ENCODE peak calls at places on chromosome 6, in six cellular contexts. One of them, this sample, is unnamed. For H3K79me1, the result is how much of the 10 kb centered on the place peaks cover.

GRCh38 chr6:149806127-149806526 is 56.6 kb downstream of the PCMT1 start:
- DNase-seq in neuronal stem cell: no peak
- DNase-seq in mesenchymal stem cell: no peak
- DNase-seq in IMR-90: peak
- DNase-seq in H9: no peak
- DNase-seq in H1: no peak
- DNase-seq in this sample: no peak

GRCh38 chr6:3518356-3518841 is 61.5 kb upstream of the SLC22A23 start:
- DNase-seq in mesenchymal stem cell: peak
- DNase-seq in neuronal stem cell: no peak
- DNase-seq in H1: no peak
- DNase-seq in H9: peak
- DNase-seq in IMR-90: peak
- DNase-seq in this sample: peak

GRCh38 chr6:143936347-143936746 is 71.7 kb downstream of the PLAGL1 start:
- DNase-seq in H1: no peak
- DNase-seq in mesenchymal stem cell: no peak
- DNase-seq in H9: no peak
- DNase-seq in IMR-90: no peak
- DNase-seq in neuronal stem cell: no peak
- DNase-seq in this sample: no peak

GRCh38 chr6:136552054-136552453 is 1.8 kb upstream of the MAP7 start:
- DNase-seq in H1: no peak
- DNase-seq in IMR-90: no peak
- DNase-seq in neuronal stem cell: no peak
- DNase-seq in H9: no peak
- DNase-seq in mesenchymal stem cell: no peak
- DNase-seq in this sample: no peak

GRCh38 chr6:26025047-26025893 is 62.0 kb upstream of the HFE start:
- DNase-seq in neuronal stem cell: no peak
- DNase-seq in mesenchymal stem cell: peak
- DNase-seq in H9: no peak
- DNase-seq in H1: no peak
- DNase-seq in IMR-90: peak
- DNase-seq in this sample: peak

GRCh38 chr6:44593539-44593944 is 206.0 kb downstream of the CDC5L start:
- DNase-seq in IMR-90: peak
- DNase-seq in mesenchymal stem cell: peak
- DNase-seq in H9: peak
- DNase-seq in H1: peak
- DNase-seq in neuronal stem cell: peak
- DNase-seq in this sample: peak

GRCh38 chr6:10521104-10521808 is at the start of gene GCNT2:
- DNase-seq in neuronal stem cell: no peak
- DNase-seq in mesenchymal stem cell: peak
- DNase-seq in IMR-90: peak
- DNase-seq in H9: peak
- DNase-seq in H1: peak
- DNase-seq in this sample: peak

GRCh38 chr6:46466570-46466969 is 24.7 kb downstream of the RCAN2 start:
- DNase-seq in H1: no peak
- DNase-seq in mesenchymal stem cell: no peak
- DNase-seq in H9: no peak
- DNase-seq in neuronal stem cell: no peak
- DNase-seq in IMR-90: no peak
- DNase-seq in this sample: no peak

GRCh38 chr6:135358251-135358821 is 139.2 kb downstream of the AHI1 start:
- DNase-seq in H1: no peak
- DNase-seq in IMR-90: peak
- DNase-seq in mesenchymal stem cell: peak
- DNase-seq in neuronal stem cell: no peak
- DNase-seq in H9: no peak
- DNase-seq in this sample: no peak

GRCh38 chr6:44000164-44000842 is 126.9 kb downstream of the MRPL14 start:
- DNase-seq in mesenchymal stem cell: peak
- DNase-seq in IMR-90: peak
- DNase-seq in H9: peak
- DNase-seq in neuronal stem cell: no peak
- DNase-seq in H1: no peak
- DNase-seq in this sample: no peak

GRCh38 chr6:105432797-105433196 is 29.9 kb upstream of the PREP start:
- DNase-seq in mesenchymal stem cell: peak
- DNase-seq in H1: no peak
- DNase-seq in H9: no peak
- DNase-seq in neuronal stem cell: no peak
- DNase-seq in IMR-90: peak
- DNase-seq in this sample: peak

GRCh38 chr6:3643921-3644320 is 107.6 kb downstream of the PXDC1 start:
- DNase-seq in mesenchymal stem cell: no peak
- DNase-seq in H9: no peak
- DNase-seq in neuronal stem cell: no peak
- DNase-seq in IMR-90: no peak
- DNase-seq in H1: no peak
- DNase-seq in this sample: no peak

GRCh38 chr6:2877057-2877882 is 25.8 kb downstream of the SERPINB9 start:
- DNase-seq in H9: no peak
- DNase-seq in neuronal stem cell: no peak
- DNase-seq in IMR-90: peak
- DNase-seq in mesenchymal stem cell: peak
- DNase-seq in H1: no peak
- DNase-seq in this sample: peak

GRCh38 chr6:2103644-2104523 is 141.5 kb downstream of the GMDS start:
- DNase-seq in IMR-90: peak
- DNase-seq in H9: no peak
- DNase-seq in mesenchymal stem cell: peak
- DNase-seq in neuronal stem cell: no peak
- DNase-seq in H1: no peak
- DNase-seq in this sample: peak

GRCh38 chr6:97913721-97914120 is 630.7 kb upstream of the MMS22L start:
- DNase-seq in neuronal stem cell: no peak
- DNase-seq in mesenchymal stem cell: no peak
- DNase-seq in H1: no peak
- DNase-seq in H9: no peak
- DNase-seq in IMR-90: no peak
- DNase-seq in this sample: no peak

GRCh38 chr6:147285087-147285855 is 81.1 kb downstream of the STXBP5 start:
- DNase-seq in H9: no peak
- DNase-seq in neuronal stem cell: no peak
- DNase-seq in mesenchymal stem cell: peak
- DNase-seq in IMR-90: peak
- DNase-seq in H1: no peak
- DNase-seq in this sample: peak

GRCh38 chr6:39953076-39953623 is 18.9 kb upstream of the MOCS1 start:
- DNase-seq in IMR-90: no peak
- DNase-seq in H9: no peak
- DNase-seq in H1: no peak
- DNase-seq in neuronal stem cell: no peak
- DNase-seq in mesenchymal stem cell: no peak
- DNase-seq in this sample: no peak

GRCh38 chr6:43014434-43014909 is 423 bp downstream of the KLHDC3 start:
- DNase-seq in H1: no peak
- DNase-seq in H9: no peak
- DNase-seq in neuronal stem cell: no peak
- DNase-seq in mesenchymal stem cell: peak
- DNase-seq in IMR-90: peak
- DNase-seq in this sample: no peak

GRCh38 chr6:100432136-100432535 is 32.6 kb downstream of the SIM1 start:
- DNase-seq in H9: no peak
- DNase-seq in neuronal stem cell: no peak
- DNase-seq in IMR-90: no peak
- DNase-seq in mesenchymal stem cell: no peak
- DNase-seq in H1: no peak
- DNase-seq in this sample: no peak

GRCh38 chr6:14270925-14271791 is 153.6 kb downstream of the CD83 start:
- DNase-seq in H9: no peak
- DNase-seq in mesenchymal stem cell: no peak
- DNase-seq in H1: no peak
- DNase-seq in neuronal stem cell: no peak
- DNase-seq in IMR-90: peak
- DNase-seq in this sample: peak

GRCh38 chr6:44667668-44668390 is 280.3 kb downstream of the CDC5L start:
- DNase-seq in H9: peak
- DNase-seq in mesenchymal stem cell: no peak
- DNase-seq in neuronal stem cell: no peak
- DNase-seq in IMR-90: no peak
- DNase-seq in H1: no peak
- DNase-seq in this sample: peak

GRCh38 chr6:75880305-75880704 is 131.3 kb downstream of the MYO6 start:
- DNase-seq in neuronal stem cell: no peak
- DNase-seq in IMR-90: no peak
- DNase-seq in H9: no peak
- DNase-seq in mesenchymal stem cell: no peak
- DNase-seq in H1: no peak
- DNase-seq in this sample: no peak

GRCh38 chr6:112413805-112414204 is 66.7 kb downstream of the RFPL4B start:
- DNase-seq in H1: no peak
- DNase-seq in IMR-90: no peak
- DNase-seq in mesenchymal stem cell: no peak
- DNase-seq in neuronal stem cell: no peak
- DNase-seq in H9: no peak
- DNase-seq in this sample: peak

GRCh38 chr6:29011276-29011734 is 6.2 kb upstream of the ZNF311 start:
- DNase-seq in IMR-90: peak
- DNase-seq in H9: peak
- DNase-seq in mesenchymal stem cell: peak
- DNase-seq in neuronal stem cell: peak
- DNase-seq in H1: no peak
- DNase-seq in this sample: peak
- H2AFZ ChIP-seq in IMR-90: peak
- H2AFZ ChIP-seq in H9: peak
- H2AFZ ChIP-seq in mesenchymal stem cell: peak
- H2AFZ ChIP-seq in neuronal stem cell: peak
- H2AFZ ChIP-seq in H1: peak
- H2AFZ ChIP-seq in this sample: no peak

GRCh38 chr6:159979136-159979874 is 10.4 kb downstream of the IGF2R start:
- DNase-seq in neuronal stem cell: no peak
- DNase-seq in H9: no peak
- DNase-seq in IMR-90: peak
- DNase-seq in mesenchymal stem cell: peak
- DNase-seq in H1: no peak
- DNase-seq in this sample: peak
- H3K79me1 ChIP-seq in neuronal stem cell: under half
- H3K79me1 ChIP-seq in H9: under half
- H3K79me1 ChIP-seq in IMR-90: half or more
- H3K79me1 ChIP-seq in mesenchymal stem cell: under half
- H3K79me1 ChIP-seq in H1: under half
- H3K79me1 ChIP-seq in this sample: under half

GRCh38 chr6:34126419-34126818 is 19.5 kb downstream of the GRM4 start:
- DNase-seq in mesenchymal stem cell: no peak
- DNase-seq in neuronal stem cell: no peak
- DNase-seq in IMR-90: no peak
- DNase-seq in H1: no peak
- DNase-seq in H9: no peak
- DNase-seq in this sample: no peak
- H2AFZ ChIP-seq in mesenchymal stem cell: no peak
- H2AFZ ChIP-seq in neuronal stem cell: no peak
- H2AFZ ChIP-seq in IMR-90: no peak
- H2AFZ ChIP-seq in H1: no peak
- H2AFZ ChIP-seq in H9: no peak
- H2AFZ ChIP-seq in this sample: no peak

GRCh38 chr6:52568320-52568719 is 8.5 kb downstream of the TRAM2 start:
- DNase-seq in H1: no peak
- DNase-seq in H9: no peak
- DNase-seq in neuronal stem cell: no peak
- DNase-seq in IMR-90: no peak
- DNase-seq in mesenchymal stem cell: no peak
- DNase-seq in this sample: no peak
- H3K79me1 ChIP-seq in H1: under half
- H3K79me1 ChIP-seq in H9: under half
- H3K79me1 ChIP-seq in neuronal stem cell: under half
- H3K79me1 ChIP-seq in IMR-90: half or more
- H3K79me1 ChIP-seq in mesenchymal stem cell: under half
- H3K79me1 ChIP-seq in this sample: under half

DNA sequence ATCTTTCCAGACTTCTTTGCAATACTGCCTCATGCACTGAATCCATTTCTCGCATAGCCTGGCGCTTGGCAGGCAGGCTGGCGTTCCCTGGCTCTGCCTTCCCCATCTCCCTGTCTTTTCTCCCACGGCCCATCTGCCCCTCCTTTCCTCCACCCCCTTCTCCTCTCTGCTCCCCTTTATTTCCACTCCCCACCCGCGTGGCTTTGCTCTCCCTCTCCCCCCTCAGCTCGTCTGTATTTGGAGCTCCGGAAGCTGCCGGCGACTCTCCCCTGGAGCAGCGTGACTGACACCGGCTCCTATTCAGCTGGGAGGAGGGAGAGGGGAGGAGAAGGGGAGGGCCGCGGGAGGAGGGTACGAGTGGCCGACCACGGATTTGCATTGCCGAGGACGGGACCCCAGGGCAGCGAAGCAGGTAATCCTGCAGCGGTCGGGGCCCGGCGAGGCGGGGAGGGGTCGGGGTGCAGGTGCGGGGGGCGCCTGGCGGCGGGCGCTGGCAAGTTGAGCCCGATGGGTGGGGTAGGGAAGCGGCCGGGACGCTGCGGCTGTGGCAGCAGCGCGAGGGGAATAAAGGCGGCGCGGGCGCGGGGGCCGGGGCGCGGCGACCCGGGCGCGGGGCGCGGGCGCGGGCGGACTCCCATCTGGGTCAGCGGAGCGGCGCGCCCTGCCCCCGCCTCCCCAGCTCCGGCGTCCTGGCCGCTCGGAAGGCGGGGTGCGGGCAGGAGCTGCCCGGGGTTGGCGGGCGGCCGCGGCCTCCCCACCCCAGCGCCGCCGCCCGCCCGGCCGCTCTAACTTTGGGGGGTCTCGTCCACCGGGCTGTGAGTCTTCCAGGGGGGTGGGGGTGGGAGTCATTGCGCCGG is at the start of gene CAP2:
- DNase-seq in mesenchymal stem cell: peak
- DNase-seq in H9: peak
- DNase-seq in H1: peak
- DNase-seq in IMR-90: peak
- DNase-seq in neuronal stem cell: peak
- DNase-seq in this sample: peak
- H2AFZ ChIP-seq in mesenchymal stem cell: peak
- H2AFZ ChIP-seq in H9: peak
- H2AFZ ChIP-seq in H1: peak
- H2AFZ ChIP-seq in IMR-90: peak
- H2AFZ ChIP-seq in neuronal stem cell: peak
- H2AFZ ChIP-seq in this sample: peak